ENCODE peak calls at places on chromosome 7, in four cellular contexts. One of them, this sample, is unnamed.

GRCh38 chr7:100430450-100431285 is 1.0 kb downstream of the MEPCE start:
- DNase-seq in IMR-90: peak; percentile 27
- DNase-seq in prostate gland: no peak
- DNase-seq in endothelial cell: no peak
- DNase-seq in this sample: no peak

GRCh38 chr7:977326-978048 is 2.1 kb upstream of the COX19 start:
- DNase-seq in endothelial cell: no peak
- DNase-seq in prostate gland: peak; percentile 37
- DNase-seq in IMR-90: peak; percentile 46
- DNase-seq in this sample: no peak

GRCh38 chr7:836429-836828 is 4.2 kb downstream of the SUN1 start:
- DNase-seq in endothelial cell: peak; percentile 53
- DNase-seq in IMR-90: peak; percentile 42
- DNase-seq in prostate gland: no peak
- DNase-seq in this sample: peak; percentile 45

GRCh38 chr7:110001254-110001938 is 1089.5 kb upstream of the LRRN3 start:
- DNase-seq in IMR-90: no peak
- DNase-seq in endothelial cell: no peak
- DNase-seq in prostate gland: no peak
- DNase-seq in this sample: no peak

GRCh38 chr7:125127304-125127703 is 197.7 kb upstream of the POT1 start:
- DNase-seq in endothelial cell: no peak
- DNase-seq in prostate gland: no peak
- DNase-seq in IMR-90: no peak
- DNase-seq in this sample: no peak

GRCh38 chr7:110007316-110007910 is 1083.5 kb upstream of the LRRN3 start:
- DNase-seq in prostate gland: no peak
- DNase-seq in endothelial cell: no peak
- DNase-seq in IMR-90: no peak
- DNase-seq in this sample: no peak

GRCh38 chr7:75925717-75926435 is 10.9 kb downstream of the POR start:
- DNase-seq in prostate gland: no peak
- DNase-seq in IMR-90: no peak
- DNase-seq in endothelial cell: no peak
- DNase-seq in this sample: no peak

GRCh38 chr7:81603-82342 is 110.6 kb upstream of the FAM20C start:
- DNase-seq in prostate gland: no peak
- DNase-seq in endothelial cell: no peak
- DNase-seq in IMR-90: no peak
- DNase-seq in this sample: no peak

GRCh38 chr7:12674861-12675260 is 12.6 kb upstream of the ARL4A start:
- DNase-seq in prostate gland: no peak
- DNase-seq in endothelial cell: peak; percentile 12
- DNase-seq in IMR-90: peak; percentile 61
- DNase-seq in this sample: no peak

GRCh38 chr7:54960517-54960916 is 58.3 kb upstream of the EGFR start:
- DNase-seq in endothelial cell: no peak
- DNase-seq in prostate gland: no peak
- DNase-seq in IMR-90: peak; percentile 61
- DNase-seq in this sample: no peak

GRCh38 chr7:22980422-22980821 is 33.5 kb downstream of the HYCC1 start:
- DNase-seq in prostate gland: no peak
- DNase-seq in endothelial cell: no peak
- DNase-seq in IMR-90: peak; percentile 84
- DNase-seq in this sample: peak; percentile 83

GRCh38 chr7:154919324-154920222 is 83.4 kb downstream of the PAXIP1 start:
- DNase-seq in prostate gland: no peak
- DNase-seq in IMR-90: no peak
- DNase-seq in endothelial cell: no peak
- DNase-seq in this sample: no peak

GRCh38 chr7:22667562-22668239 is 59.3 kb upstream of the IL6 start:
- DNase-seq in endothelial cell: no peak
- DNase-seq in IMR-90: peak; percentile 95
- DNase-seq in prostate gland: no peak
- DNase-seq in this sample: peak; percentile 83

GRCh38 chr7:140005754-140006503 is 56.8 kb downstream of the PARP12 start:
- DNase-seq in IMR-90: no peak
- DNase-seq in prostate gland: no peak
- DNase-seq in endothelial cell: peak; percentile 77
- DNase-seq in this sample: no peak
- TF ChIP-seq CTCF in IMR-90: peak; percentile 26
- TF ChIP-seq CTCF in prostate gland: no peak
- TF ChIP-seq CTCF in endothelial cell: no peak
- TF ChIP-seq CTCF in this sample: peak; percentile 48

GRCh38 chr7:5477723-5478531 is 54.3 kb upstream of the TNRC18 start:
- DNase-seq in prostate gland: no peak
- DNase-seq in endothelial cell: peak; percentile 53
- DNase-seq in IMR-90: no peak
- DNase-seq in this sample: no peak
- TF ChIP-seq CTCF in prostate gland: no peak
- TF ChIP-seq CTCF in endothelial cell: peak; percentile 38
- TF ChIP-seq CTCF in IMR-90: peak; percentile 20
- TF ChIP-seq CTCF in this sample: peak; percentile 54

GRCh38 chr7:126702242-126703016 is 550.3 kb downstream of the GRM8 start:
- DNase-seq in endothelial cell: no peak
- DNase-seq in IMR-90: no peak
- DNase-seq in prostate gland: no peak
- DNase-seq in this sample: no peak

GRCh38 chr7:126698446-126698845 is 554.3 kb downstream of the GRM8 start:
- DNase-seq in endothelial cell: no peak
- DNase-seq in prostate gland: no peak
- DNase-seq in IMR-90: no peak
- DNase-seq in this sample: no peak

GRCh38 chr7:126700807-126701604 is 551.7 kb downstream of the GRM8 start:
- DNase-seq in IMR-90: peak; percentile 78
- DNase-seq in endothelial cell: peak; percentile 65
- DNase-seq in prostate gland: no peak
- DNase-seq in this sample: peak; percentile 91

GRCh38 chr7:126698909-126699308 is 553.8 kb downstream of the GRM8 start:
- DNase-seq in prostate gland: no peak
- DNase-seq in endothelial cell: no peak
- DNase-seq in IMR-90: no peak
- DNase-seq in this sample: no peak

GRCh38 chr7:126699707-126700106 is 553.0 kb downstream of the GRM8 start:
- DNase-seq in prostate gland: no peak
- DNase-seq in endothelial cell: no peak
- DNase-seq in IMR-90: no peak
- DNase-seq in this sample: no peak
- TF ChIP-seq CTCF in prostate gland: no peak
- TF ChIP-seq CTCF in endothelial cell: no peak
- TF ChIP-seq CTCF in IMR-90: no peak
- TF ChIP-seq CTCF in this sample: no peak

DNA sequence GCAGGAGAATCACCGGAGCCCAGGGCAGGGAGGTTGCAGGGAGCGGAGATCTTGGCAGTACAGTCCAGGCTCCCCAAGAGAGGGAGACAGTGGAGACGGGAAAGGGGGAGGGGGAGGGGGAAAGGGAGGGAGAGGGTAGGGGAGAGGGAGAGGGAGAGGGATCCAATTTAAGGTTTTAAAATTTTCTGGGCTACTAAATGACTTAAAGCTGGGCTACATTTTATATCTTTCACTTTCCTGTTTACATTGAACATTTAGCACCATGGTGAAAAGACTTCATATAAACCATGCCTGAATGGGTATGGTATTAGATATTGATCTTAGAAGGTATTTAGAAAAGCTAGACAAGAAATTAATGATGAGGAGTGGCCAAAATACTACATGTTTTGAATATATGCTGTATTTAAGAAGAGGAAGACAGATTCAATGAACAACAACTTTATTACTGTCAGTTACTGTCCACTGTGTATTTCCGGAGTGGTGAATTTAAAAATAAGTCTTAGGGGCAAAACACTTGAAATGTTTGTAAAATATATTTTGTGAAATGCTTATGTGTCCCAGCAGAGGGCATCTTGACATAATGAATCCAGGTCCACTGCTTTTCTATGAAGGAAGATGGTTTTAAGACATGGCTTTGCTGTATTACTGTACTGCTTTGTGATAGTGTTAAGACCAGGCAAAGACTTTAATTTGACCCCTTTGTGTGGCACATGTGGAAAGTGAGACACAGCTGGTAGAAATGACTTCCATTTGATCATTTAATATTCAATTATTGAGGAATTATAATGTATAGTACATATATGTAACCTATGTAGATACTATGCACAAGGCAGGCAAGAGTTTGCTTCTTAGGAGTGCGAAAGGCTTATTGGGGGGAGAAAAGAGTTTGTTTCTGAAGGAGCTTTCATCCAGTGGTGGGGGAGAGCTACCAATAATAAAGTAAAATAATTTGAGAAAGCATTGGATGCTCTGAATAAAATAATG is 52.8 kb downstream of the NRF1 start:
- DNase-seq in prostate gland: no peak
- DNase-seq in endothelial cell: no peak
- DNase-seq in IMR-90: peak; percentile 83
- DNase-seq in this sample: peak; percentile 76
- TF ChIP-seq CTCF in prostate gland: peak; percentile 66
- TF ChIP-seq CTCF in endothelial cell: peak; percentile 52
- TF ChIP-seq CTCF in IMR-90: peak; percentile 78
- TF ChIP-seq CTCF in this sample: peak; percentile 88